ENCODE peak calls at places on chromosome 2, in five cellular contexts. One of them, this sample, is unnamed.
A peak's percentile ranks its signal among the peaks of the same experiment; 100 is the strongest.

GRCh38 chr2:71793965-71794364 is 340.6 kb downstream of the DYSF start:
- DNase-seq in ACHN: no peak
- DNase-seq in EL: no peak
- DNase-seq in upper lobe of right lung: no peak
- DNase-seq in CD8-positive, alpha-beta T cell: no peak
- DNase-seq in this sample: no peak

GRCh38 chr2:39128919-39129391 is 8.1 kb upstream of the SOS1 start:
- DNase-seq in upper lobe of right lung: no peak
- DNase-seq in EL: no peak
- DNase-seq in ACHN: no peak
- DNase-seq in CD8-positive, alpha-beta T cell: peak; percentile 67
- DNase-seq in this sample: no peak

GRCh38 chr2:3296182-3296972 is 81.2 kb downstream of the EIPR1 start:
- DNase-seq in ACHN: no peak
- DNase-seq in EL: no peak
- DNase-seq in CD8-positive, alpha-beta T cell: no peak
- DNase-seq in upper lobe of right lung: no peak
- DNase-seq in this sample: no peak

GRCh38 chr2:3612639-3613523 is 18.0 kb downstream of the COLEC11 start:
- DNase-seq in ACHN: no peak
- DNase-seq in EL: no peak
- DNase-seq in CD8-positive, alpha-beta T cell: no peak
- DNase-seq in upper lobe of right lung: peak; percentile 51
- DNase-seq in this sample: no peak

GRCh38 chr2:69685321-69686048 is 41.9 kb upstream of the AAK1 start:
- DNase-seq in EL: no peak
- DNase-seq in upper lobe of right lung: no peak
- DNase-seq in ACHN: peak; percentile 35
- DNase-seq in CD8-positive, alpha-beta T cell: no peak
- DNase-seq in this sample: peak; percentile 28

GRCh38 chr2:69768217-69768616 is 26.3 kb downstream of the ANXA4 start:
- DNase-seq in upper lobe of right lung: no peak
- DNase-seq in ACHN: no peak
- DNase-seq in EL: no peak
- DNase-seq in CD8-positive, alpha-beta T cell: no peak
- DNase-seq in this sample: no peak

GRCh38 chr2:234463626-234464290 is 33.1 kb downstream of the ARL4C start:
- DNase-seq in CD8-positive, alpha-beta T cell: peak; percentile 88
- DNase-seq in upper lobe of right lung: no peak
- DNase-seq in ACHN: no peak
- DNase-seq in EL: no peak
- DNase-seq in this sample: no peak

GRCh38 chr2:180952731-180953336 is 27.6 kb upstream of the UBE2E3 start:
- DNase-seq in CD8-positive, alpha-beta T cell: no peak
- DNase-seq in EL: no peak
- DNase-seq in upper lobe of right lung: no peak
- DNase-seq in ACHN: no peak
- DNase-seq in this sample: no peak